ENCODE peak calls at places on chromosomes 3 and 15, in nine cellular contexts. F is NCI-H2171; T is activated naive CD4-positive, alpha-beta T cell treated with anti-CD3 and anti-CD28 coated beads, Interleukin-2, amount 50 U/mL, for 16 hours; L is NCI-H1092; N is activated CD8-positive, alpha-beta memory T cell treated with anti-CD3 and anti-CD28 coated beads, Interleukin-2, amount 50 U/mL, for 4 hours; P is Calu3; M is stimulated activated CD4-positive, alpha-beta T cell treated with anti-CD3 and anti-CD28 coated beads, Interleukin-12 subunit alpha, Interleukin-12 subunit beta, amount 100 ng/mL, for 48 hours; Z is AG10803; A is Peyer's patch. S is an unnamed sample.

GRCh38 chr3:167350245-167350862 is 29.7 kb downstream of the ZBBX start:
- DNase-seq in A (no peak), P (peak), N (no peak), T (no peak), Z (peak), M (no peak), L (no peak), F (no peak), S (peak)

GRCh38 chr3:46538803-46539442 is 27.2 kb downstream of the LRRC2 start:
- DNase-seq in N (peak), P (no peak), Z (peak), T (peak), F (no peak), L (no peak), M (peak), A (peak), S (peak)

GRCh38 chr15:83766326-83766725 is 112.4 kb downstream of the ADAMTSL3 start:
- DNase-seq in L (no peak), P (no peak), T (no peak), N (no peak), F (no peak), Z (no peak), M (no peak), A (no peak), S (no peak)

GRCh38 chr3:107699682-107700081 is 176.9 kb downstream of the BBX start:
- DNase-seq in A (no peak), T (no peak), Z (peak), F (no peak), P (no peak), M (no peak), L (no peak), N (no peak), S (no peak)

GRCh38 chr3:158727499-158728377 is 4.5 kb downstream of the RARRES1 start:
- DNase-seq in A (no peak), L (peak), T (peak), M (no peak), F (peak), P (peak), N (peak), Z (peak), S (peak)

GRCh38 chr3:6177417-6177816 is 683.5 kb upstream of the GRM7 start:
- DNase-seq in A (no peak), N (no peak), F (no peak), P (no peak), M (no peak), L (no peak), T (no peak), Z (no peak), S (no peak)

GRCh38 chr15:37856109-37856508 is 78.3 kb upstream of the TMCO5A start:
- DNase-seq in F (no peak), P (no peak), N (no peak), L (no peak), M (no peak), Z (no peak), T (no peak), A (no peak), S (no peak)

GRCh38 chr3:37990527-37990926 is at the start of gene VILL:
- DNase-seq in Z (no peak), F (no peak), L (no peak), A (no peak), T (no peak), M (no peak), P (peak), N (peak), S (no peak)

GRCh38 chr15:48869966-48870365 is 8.0 kb upstream of the EID1 start:
- DNase-seq in A (no peak), F (no peak), M (no peak), Z (no peak), P (no peak), T (no peak), N (no peak), L (no peak), S (no peak)